ENCODE peak calls at places on chromosomes 12 and 14, in six cellular contexts. Z is omental fat pad; Y is stimulated activated CD8-positive, alpha-beta memory T cell treated with anti-CD3 and anti-CD28 coated beads, Interleukin-7, amount 100 ng/mL, for 1 hour; L is endothelial cell; O is kidney tubule cell; D is OCI-LY7. A is an unnamed sample.

GRCh38 chr14:38524636-38525403 is 268.9 kb upstream of the CLEC14A start:
- DNase-seq in Z (no peak), Y (no peak), L (no peak), O (no peak), D (no peak), A (no peak)

GRCh38 chr12:116382456-116382902 is 105.0 kb upstream of the MED13L start:
- DNase-seq in Z (no peak), Y (no peak), L (peak; percentile 12), O (no peak), D (no peak), A (no peak)

GRCh38 chr12:109762071-109762672 is 48.5 kb downstream of the FAM222A start:
- DNase-seq in Z (no peak), Y (no peak), L (no peak), O (no peak), D (no peak), A (no peak)

GRCh38 chr12:59629890-59630289 is 34.1 kb downstream of the SLC16A7 start:
- DNase-seq in Z (no peak), Y (no peak), L (no peak), O (no peak), D (no peak), A (no peak)

GRCh38 chr12:32558941-32559340 is 120.2 kb upstream of the DNM1L start:
- DNase-seq in Z (no peak), Y (no peak), L (no peak), O (no peak), D (peak; percentile 78), A (no peak)

GRCh38 chr14:23565626-23566025 is 2.0 kb downstream of the AP1G2 start:
- DNase-seq in Z (no peak), Y (no peak), L (no peak), O (no peak), D (no peak), A (no peak)

GRCh38 chr14:63435838-63436237 is 107.3 kb downstream of the PPP2R5E start:
- DNase-seq in Z (no peak), Y (no peak), L (no peak), O (no peak), D (peak; percentile 54), A (no peak)

GRCh38 chr14:68392393-68393085 is 400.3 kb downstream of the ZFP36L1 start:
- DNase-seq in Z (no peak), Y (no peak), L (no peak), O (no peak), D (no peak), A (no peak)

GRCh38 chr14:68363841-68364711 is 428.8 kb downstream of the ZFP36L1 start:
- DNase-seq in Z (no peak), Y (no peak), L (peak; percentile 73), O (peak; percentile 58), D (no peak), A (no peak)

GRCh38 chr12:132827763-132828703 is 636 bp downstream of the GOLGA3 start:
- DNase-seq in Z (no peak), Y (no peak), L (peak; percentile 37), O (peak; percentile 75), D (peak; percentile 29), A (peak; percentile 64)

GRCh38 chr12:14696265-14696741 is at the start of gene GUCY2C:
- DNase-seq in Z (no peak), Y (no peak), L (no peak), O (no peak), D (no peak), A (no peak)